ENCODE peak calls at places on chromosomes 6 and 20, in ten cellular contexts. V is Panc1; L is stimulated activated CD4-positive, alpha-beta T cell treated with anti-CD3 and anti-CD28 coated beads, Interleukin-2, amount 100 ng/mL, for 48 hours; G is NCI-H1694 treated with DMSO at 0.1 percent for 48 hours; H is ELF-1; D is aorta; C is ACHN; J is NCI-H2029 treated with DMSO at 0.1 percent for 48 hours; E is RWPE1; S is NCI-H510A treated with DMSO at 0.1 percent for 48 hours. K is an unnamed sample.

GRCh38 chr6:139446768-139447167 is 72.3 kb upstream of the CITED2 start:
- DNase-seq in H (no peak), E (no peak), V (no peak), S (no peak), C (no peak), J (no peak), L (no peak), D (no peak), G (no peak), K (no peak)

GRCh38 chr6:453152-453551 is 61.6 kb downstream of the IRF4 start:
- DNase-seq in H (no peak), V (no peak), D (no peak), L (no peak), G (no peak), C (no peak), E (no peak), S (no peak), J (no peak), K (no peak)

GRCh38 chr6:37985355-37985754 is 165.8 kb downstream of the ZFAND3 start:
- DNase-seq in G (no peak), C (no peak), H (no peak), S (no peak), J (no peak), E (no peak), L (no peak), V (no peak), D (no peak), K (no peak)

GRCh38 chr20:45983279-45983743 is 11.3 kb upstream of the ZNF335 start:
- DNase-seq in V (no peak), H (peak), L (no peak), S (no peak), G (no peak), E (no peak), C (no peak), D (no peak), J (no peak), K (no peak)

GRCh38 chr6:69825904-69826303 is 29.1 kb upstream of the LMBRD1 start:
- DNase-seq in S (no peak), L (no peak), E (no peak), J (no peak), D (no peak), H (no peak), G (no peak), V (no peak), C (no peak), K (peak)

GRCh38 chr6:88577461-88577860 is 386.0 kb downstream of the RNGTT start:
- DNase-seq in S (no peak), E (no peak), C (no peak), D (no peak), J (no peak), L (no peak), H (no peak), G (no peak), V (no peak), K (no peak)

GRCh38 chr6:38100380-38100779 is 280.9 kb downstream of the ZFAND3 start:
- DNase-seq in L (no peak), J (no peak), H (no peak), D (no peak), V (no peak), G (no peak), S (no peak), E (no peak), C (no peak), K (no peak)

GRCh38 chr20:64158346-64159285 is 5.6 kb upstream of the MYT1 start:
- DNase-seq in G (no peak), H (no peak), L (no peak), S (no peak), D (no peak), E (no peak), J (no peak), V (no peak), C (no peak), K (no peak)

GRCh38 chr6:56072856-56073255 is 174.5 kb downstream of the COL21A1 start:
- DNase-seq in S (no peak), H (no peak), V (no peak), J (no peak), E (no peak), C (no peak), L (no peak), D (no peak), G (no peak), K (peak)

GRCh38 chr6:153511896-153512496 is 380.9 kb upstream of the RGS17 start:
- DNase-seq in J (peak), H (peak), D (no peak), L (no peak), V (peak), S (peak), C (peak), G (no peak), E (peak), K (peak)

GRCh38 chr6:28816909-28817807 is 106.6 kb downstream of the TRIM27 start:
- DNase-seq in H (peak), L (peak), S (no peak), D (no peak), G (peak), E (no peak), J (no peak), C (peak), V (peak), K (peak)

GRCh38 chr6:19535351-19535750 is 301.8 kb upstream of the ID4 start:
- DNase-seq in G (no peak), V (no peak), J (peak), H (no peak), L (no peak), D (no peak), E (no peak), S (peak), C (no peak), K (no peak)

GRCh38 chr20:39853664-39854063 is 835.4 kb downstream of the MAFB start:
- DNase-seq in V (no peak), L (no peak), S (no peak), H (peak), J (no peak), D (no peak), G (no peak), C (no peak), E (peak), K (peak)

GRCh38 chr6:24257282-24257681 is 100.6 kb downstream of the DCDC2 start:
- DNase-seq in G (no peak), E (no peak), J (peak), D (no peak), L (no peak), S (peak), H (no peak), C (peak), V (no peak), K (peak)

GRCh38 chr6:108566406-108566805 is 5.7 kb downstream of the FOXO3 start:
- DNase-seq in S (no peak), D (no peak), C (no peak), L (no peak), H (no peak), J (no peak), E (no peak), G (no peak), V (no peak), K (no peak)

GRCh38 chr20:8019998-8020247 is 362 bp upstream of the TMX4 start:
- DNase-seq in G (no peak), L (no peak), J (no peak), E (no peak), D (no peak), H (no peak), C (no peak), S (no peak), V (no peak), K (no peak)

GRCh38 chr6:29071831-29072723 is 15.0 kb downstream of the OR2B3 start:
- DNase-seq in H (peak), D (no peak), S (peak), V (peak), G (no peak), L (peak), C (peak), E (peak), J (no peak), K (peak)

GRCh38 chr20:22004946-22005345 is 299.5 kb downstream of the PAX1 start:
- DNase-seq in G (no peak), S (no peak), V (no peak), C (no peak), J (no peak), E (no peak), D (no peak), L (no peak), H (no peak), K (no peak)

GRCh38 chr20:6558361-6558760 is 209.1 kb upstream of the BMP2 start:
- DNase-seq in S (no peak), D (no peak), E (no peak), C (peak), H (no peak), V (no peak), J (no peak), L (no peak), G (no peak), K (peak)

GRCh38 chr6:135922170-135922569 is 70.7 kb downstream of the PDE7B start:
- DNase-seq in D (no peak), S (no peak), J (no peak), E (peak), V (peak), G (peak), H (peak), C (peak), L (no peak), K (peak)

GRCh38 chr6:107853226-107853625 is 29.1 kb upstream of the SCML4 start:
- DNase-seq in J (no peak), C (no peak), S (no peak), G (no peak), D (no peak), V (no peak), E (no peak), H (no peak), L (no peak), K (no peak)

GRCh38 chr6:39273394-39273793 is 40.8 kb downstream of the KCNK17 start:
- DNase-seq in J (no peak), D (no peak), S (no peak), E (no peak), G (no peak), H (no peak), V (no peak), C (no peak), L (no peak), K (peak)

GRCh38 chr6:4270799-4271198 is 135.4 kb upstream of the ECI2 start:
- DNase-seq in D (no peak), S (no peak), G (peak), E (peak), L (no peak), C (no peak), H (no peak), V (no peak), J (no peak), K (peak)

GRCh38 chr6:145209312-145209711 is 526.0 kb downstream of the EPM2A start:
- DNase-seq in D (no peak), J (no peak), G (no peak), H (no peak), S (no peak), L (no peak), E (no peak), V (no peak), C (no peak), K (no peak)

GRCh38 chr20:44648068-44648467 is 3.4 kb downstream of the ADA start:
- DNase-seq in C (no peak), D (no peak), E (no peak), S (no peak), J (no peak), G (no peak), H (no peak), L (no peak), V (no peak), K (no peak)

GRCh38 chr20:43590036-43590391 is 723 bp upstream of the IFT52 start:
- DNase-seq in S (peak), G (peak), L (peak), H (no peak), V (no peak), E (no peak), C (peak), J (no peak), D (no peak), K (no peak)

GRCh38 chr20:2323051-2323450 is 27.2 kb downstream of the TGM3 start:
- DNase-seq in H (no peak), C (no peak), S (no peak), V (no peak), D (no peak), G (no peak), E (no peak), L (no peak), J (no peak), K (no peak)

GRCh38 chr6:158145940-158146339 is 22.1 kb downstream of the SERAC1 start:
- DNase-seq in D (no peak), C (no peak), E (no peak), G (no peak), J (no peak), H (no peak), V (no peak), L (no peak), S (no peak), K (no peak)

GRCh38 chr6:10696655-10697054 is 1.9 kb downstream of the PAK1IP1 start:
- DNase-seq in H (no peak), L (no peak), S (no peak), J (no peak), V (no peak), E (no peak), G (no peak), C (no peak), D (no peak), K (no peak)

GRCh38 chr6:155069543-155069942 is 74.4 kb downstream of the TIAM2 start:
- DNase-seq in D (no peak), H (no peak), C (no peak), L (no peak), S (no peak), V (no peak), E (no peak), G (no peak), J (no peak), K (no peak)

GRCh38 chr6:16471222-16471784 is 232.9 kb downstream of the GMPR start:
- DNase-seq in J (no peak), H (no peak), G (no peak), S (no peak), D (no peak), C (no peak), E (no peak), V (no peak), L (no peak), K (no peak)

GRCh38 chr6:106547961-106548453 is 81.3 kb downstream of the RTN4IP1 start:
- DNase-seq in S (no peak), L (no peak), V (no peak), E (peak), C (no peak), G (no peak), J (no peak), D (no peak), H (peak), K (peak)

GRCh38 chr6:163341671-163342070 is 72.8 kb upstream of the QKI start:
- DNase-seq in H (peak), E (no peak), V (no peak), L (no peak), G (no peak), C (no peak), D (no peak), J (no peak), S (no peak), K (no peak)

GRCh38 chr6:1131285-1132079 is 180.4 kb upstream of the FOXQ1 start:
- DNase-seq in S (no peak), C (peak), G (no peak), J (no peak), D (no peak), E (peak), L (no peak), H (no peak), V (no peak), K (peak)

GRCh38 chr6:28981391-28981832 is 23.7 kb downstream of the ZNF311 start:
- DNase-seq in S (peak), L (peak), V (no peak), C (peak), G (peak), E (no peak), H (peak), D (peak), J (peak), K (no peak)